ENCODE peak calls at places on chromosome 2, in five cellular contexts. H, G, S, T and W are unnamed samples.

GRCh38 chr2:127515383-127515915 is 10.8 kb downstream of the IWS1 start:
- DNase-seq in G (no peak), H (no peak), T (peak; percentile 73), S (no peak), W (no peak)

GRCh38 chr2:95362486-95362885 is 40.0 kb upstream of the FAHD2A start:
- DNase-seq in G (no peak), S (no peak), H (no peak), T (no peak), W (no peak)

GRCh38 chr2:224311226-224311625 is 90.7 kb downstream of the FAM124B start:
- DNase-seq in T (peak; percentile 1), H (no peak), G (no peak), S (no peak), W (no peak)

GRCh38 chr2:128775401-128776285 is 457.0 kb upstream of the HS6ST1 start:
- DNase-seq in S (no peak), T (no peak), H (no peak), G (no peak), W (no peak)

GRCh38 chr2:232885264-232885961 is 15.3 kb downstream of the SNORC start:
- DNase-seq in G (peak; percentile 43), S (no peak), H (no peak), T (no peak), W (no peak)

GRCh38 chr2:2156881-2157280 is 174.2 kb downstream of the MYT1L start:
- DNase-seq in H (no peak), G (no peak), S (no peak), T (no peak), W (no peak)

GRCh38 chr2:197941715-197942114 is 137.3 kb downstream of the PLCL1 start:
- DNase-seq in T (no peak), S (no peak), H (no peak), G (no peak), W (no peak)

GRCh38 chr2:174586896-174587295 is 10.7 kb downstream of the WIPF1 start:
- DNase-seq in H (no peak), S (peak; percentile 38), T (no peak), G (no peak), W (no peak)

GRCh38 chr2:232540441-232541041 is 1.0 kb downstream of the CHRNG start:
- DNase-seq in H (no peak), G (no peak), S (no peak), T (no peak), W (no peak)

GRCh38 chr2:174873457-174873856 is 109.2 kb upstream of the CHRNA1 start:
- DNase-seq in S (peak; percentile 52), T (peak; percentile 66), H (no peak), G (no peak), W (no peak)

DNA sequence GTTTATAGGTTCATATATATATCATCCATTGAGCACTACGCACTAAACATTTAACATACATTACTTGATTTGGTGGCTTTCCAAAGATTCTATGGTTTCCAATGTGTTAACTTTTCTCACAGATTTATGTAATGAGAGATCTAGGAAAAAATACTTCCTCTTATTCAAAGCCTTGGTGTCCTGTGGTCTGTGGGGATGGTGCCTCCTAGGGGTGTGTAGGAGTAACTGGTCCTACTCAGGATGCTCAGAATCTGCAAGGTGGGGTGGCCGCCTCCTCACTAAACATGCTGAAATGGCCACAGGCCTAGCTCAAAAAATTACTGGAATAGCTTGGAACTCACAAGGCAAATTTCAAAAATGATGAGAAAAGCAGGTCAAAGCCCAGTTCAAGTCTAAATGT is 11.6 kb downstream of the GPR55 start:
- DNase-seq in T (no peak), S (no peak), H (no peak), G (peak; percentile 39), W (no peak)
- TF ChIP-seq CTCF in T (no peak), S (peak; percentile 31), H (peak; percentile 48), G (peak; percentile 18), W (no peak)

DNA sequence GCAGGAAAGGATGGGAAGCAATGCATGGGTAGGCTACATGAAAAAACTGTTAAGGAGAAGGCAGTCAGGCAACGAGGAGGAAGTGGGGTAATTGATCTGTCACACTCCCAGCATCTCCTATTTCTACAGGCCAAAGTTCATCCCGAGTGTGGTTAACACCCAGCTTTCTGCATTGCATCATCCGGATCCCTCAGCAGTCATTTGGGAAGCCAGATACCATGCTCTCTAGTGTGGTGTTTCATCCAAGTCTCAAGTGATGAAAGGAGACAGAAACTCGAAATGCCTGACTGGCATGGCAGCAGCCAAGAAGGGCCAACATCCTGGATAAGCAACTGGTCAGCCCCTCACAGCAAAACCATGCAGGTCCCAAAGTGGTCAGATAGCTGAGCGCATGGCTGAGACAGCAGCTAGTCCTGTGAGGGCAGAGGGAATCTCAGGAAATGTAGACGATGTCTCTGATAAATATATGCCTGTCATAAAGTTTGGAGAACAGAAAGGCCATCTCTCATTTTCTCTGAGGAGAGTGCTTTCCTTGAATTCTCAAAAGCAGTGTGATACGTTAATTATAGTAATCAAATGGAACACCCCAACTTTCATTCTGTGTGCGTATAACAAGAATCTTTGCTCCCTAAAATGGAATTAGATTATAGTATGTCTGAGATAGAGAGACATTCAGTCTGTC is 24.8 kb upstream of the HNRNPA3 start:
- DNase-seq in G (no peak), S (peak; percentile 46), T (peak; percentile 40), H (no peak), W (no peak)
- H3K27ac ChIP-seq in G (no peak overlapping the region), S (no peak overlapping the region), T (no peak overlapping the region), H (no peak overlapping the region), W (no peak overlapping the region)

DNA sequence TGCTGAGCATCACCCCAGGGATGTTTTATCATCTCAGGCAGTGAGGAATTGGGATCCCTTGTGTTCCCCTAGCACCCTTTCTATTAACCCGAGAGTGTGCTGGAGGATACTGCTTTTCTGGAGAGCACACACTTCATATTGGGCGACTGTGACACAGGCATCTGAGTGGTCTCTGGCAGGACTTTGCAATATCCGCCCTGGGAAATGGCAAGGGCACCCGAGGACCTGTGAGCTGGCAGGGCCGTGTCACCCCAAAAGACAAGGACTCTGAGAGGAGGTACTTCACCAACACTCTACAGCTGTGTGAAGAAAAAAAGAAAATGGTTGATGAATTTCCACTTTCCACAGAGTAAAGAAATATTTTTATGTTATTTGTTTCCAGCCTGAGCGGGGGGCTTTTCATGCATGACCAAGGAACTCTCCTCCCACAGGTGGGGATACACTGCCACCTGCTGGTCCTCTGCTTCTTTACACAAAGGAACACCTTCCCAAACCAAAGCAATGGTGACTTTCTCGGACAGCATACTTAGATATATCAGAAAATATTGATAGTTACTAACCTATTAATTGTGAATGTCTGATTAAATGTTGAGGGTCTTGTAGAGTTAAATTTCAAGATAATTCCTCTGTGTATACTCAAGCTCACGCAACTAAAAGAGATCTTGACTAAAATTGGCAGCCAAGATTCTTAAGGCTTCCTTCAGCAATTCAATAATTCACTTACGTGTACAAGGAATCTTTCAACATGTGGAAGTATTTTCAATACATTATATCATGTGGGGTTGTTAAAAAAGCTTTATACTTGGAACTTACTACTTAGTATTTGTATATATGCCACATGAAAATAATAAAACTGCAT is 45.9 kb upstream of the REG3G start:
- DNase-seq in S (no peak), G (no peak), T (no peak), H (no peak), W (peak; percentile 18)
- TF ChIP-seq CTCF in S (peak; percentile 50), G (no peak), T (peak; percentile 75), H (no peak), W (peak; percentile 63)

GRCh38 chr2:69088471-69088870 is 75.5 kb downstream of the ANTXR1 start:
- DNase-seq in H (no peak), S (peak; percentile 34), G (no peak), T (no peak), W (no peak)

GRCh38 chr2:69089244-69089643 is 76.3 kb downstream of the ANTXR1 start:
- DNase-seq in S (peak; percentile 57), H (no peak), T (no peak), G (no peak), W (no peak)

GRCh38 chr2:69086466-69086865 is 73.5 kb downstream of the ANTXR1 start:
- DNase-seq in T (peak; percentile 59), H (no peak), S (no peak), G (no peak), W (no peak)

GRCh38 chr2:69087912-69088240 is 74.9 kb downstream of the ANTXR1 start:
- DNase-seq in T (peak; percentile 51), S (peak; percentile 24), H (no peak), G (no peak), W (no peak)

DNA sequence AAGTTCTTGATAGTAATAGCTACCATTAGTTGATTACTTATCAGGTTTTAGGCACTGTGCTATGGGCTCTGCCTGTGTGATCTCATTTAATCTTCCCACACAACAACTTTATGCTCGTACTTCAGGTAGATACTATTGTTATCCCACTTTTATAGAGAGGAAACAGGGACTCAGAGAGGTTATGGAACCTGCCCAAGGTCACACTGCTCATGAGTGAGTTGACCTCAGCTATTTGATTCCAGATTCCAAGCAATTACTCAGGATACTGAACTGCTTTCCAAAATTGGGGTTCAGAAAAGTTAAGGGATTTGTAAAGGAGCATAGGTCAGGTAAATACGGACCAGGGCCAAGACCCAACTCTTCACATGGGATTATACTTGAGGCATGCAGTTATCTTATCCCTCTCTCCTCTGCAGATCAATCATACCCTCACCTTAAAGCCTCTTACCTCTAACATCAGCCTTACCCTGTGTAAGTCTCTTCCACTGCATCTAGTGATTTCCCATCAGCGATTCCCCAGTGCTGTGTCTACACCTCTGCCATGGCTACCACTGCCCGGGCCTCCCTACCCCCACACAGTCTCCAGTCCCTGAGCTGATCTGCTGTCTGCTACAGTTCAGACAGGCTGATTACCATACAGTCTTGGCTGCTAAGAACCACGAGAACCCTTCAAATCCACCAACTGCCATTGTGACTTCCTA is 74.4 kb downstream of the ANTXR1 start:
- DNase-seq in H (no peak), G (no peak), S (no peak), T (no peak), W (no peak)
- H3K27ac ChIP-seq in H (no peak overlapping the region), G (peak overlapping the region; percentile 61), S (peak overlapping the region; percentile 48), T (no peak overlapping the region), W (no peak overlapping the region)

GRCh38 chr2:45713591-45713990 is 62.1 kb downstream of the PRKCE start:
- DNase-seq in G (no peak), H (no peak), T (no peak), S (no peak), W (no peak)

GRCh38 chr2:45710468-45710867 is 59.0 kb downstream of the PRKCE start:
- DNase-seq in H (no peak), T (no peak), S (no peak), G (no peak), W (no peak)

GRCh38 chr2:45713126-45713525 is 61.7 kb downstream of the PRKCE start:
- DNase-seq in S (no peak), G (no peak), H (no peak), T (no peak), W (no peak)

GRCh38 chr2:45711224-45711623 is 59.7 kb downstream of the PRKCE start:
- DNase-seq in S (no peak), G (no peak), H (no peak), T (no peak), W (no peak)

DNA sequence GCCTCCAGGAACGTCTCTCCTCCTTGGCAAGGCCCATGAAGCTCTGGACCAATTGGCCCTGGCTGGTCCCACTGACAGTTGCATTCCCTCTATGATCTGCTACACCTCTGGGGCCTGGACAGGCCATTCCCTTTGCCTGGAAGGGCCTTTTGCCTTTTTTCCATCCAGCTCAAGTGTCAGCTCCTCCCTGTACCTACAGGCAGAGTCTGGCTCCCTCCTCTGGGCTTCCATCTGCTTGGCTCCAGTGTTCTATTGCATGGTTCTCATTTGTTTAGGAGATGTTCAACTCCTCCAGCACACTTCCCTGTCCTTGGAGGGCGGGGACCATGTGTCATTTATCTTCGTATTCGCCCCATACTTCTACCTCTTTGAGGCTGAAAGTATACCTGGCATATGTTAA is 61.1 kb downstream of the PRKCE start:
- DNase-seq in T (no peak), H (no peak), S (no peak), G (peak; percentile 1), W (no peak)
- TF ChIP-seq CTCF in T (no peak), H (no peak), S (no peak), G (no peak), W (no peak)